ENCODE peak calls at places on chromosome 7, in seven cellular contexts. One of them, this sample, is unnamed.

GRCh38 chr7:80478683-80479082 is 33.2 kb downstream of the GNAT3 start:
- DNase-seq in coronary artery: no peak
- DNase-seq in SK-N-SH: no peak
- DNase-seq in upper lobe of left lung: no peak
- DNase-seq in K562: no peak
- DNase-seq in fibroblast of lung: peak
- DNase-seq in PC-9: no peak
- DNase-seq in this sample: no peak

GRCh38 chr7:30656006-30656575 is 26.2 kb downstream of the CRHR2 start:
- DNase-seq in coronary artery: no peak
- DNase-seq in SK-N-SH: no peak
- DNase-seq in upper lobe of left lung: no peak
- DNase-seq in K562: no peak
- DNase-seq in fibroblast of lung: no peak
- DNase-seq in PC-9: no peak
- DNase-seq in this sample: no peak

GRCh38 chr7:50868426-50869100 is 85.9 kb upstream of the GRB10 start:
- DNase-seq in coronary artery: no peak
- DNase-seq in SK-N-SH: no peak
- DNase-seq in upper lobe of left lung: no peak
- DNase-seq in K562: no peak
- DNase-seq in fibroblast of lung: no peak
- DNase-seq in PC-9: no peak
- DNase-seq in this sample: no peak

GRCh38 chr7:75971309-75971960 is 23.0 kb downstream of the TMEM120A start:
- DNase-seq in coronary artery: no peak
- DNase-seq in SK-N-SH: no peak
- DNase-seq in upper lobe of left lung: no peak
- DNase-seq in K562: peak
- DNase-seq in fibroblast of lung: no peak
- DNase-seq in PC-9: no peak
- DNase-seq in this sample: no peak

GRCh38 chr7:128922496-128923410 is 12.2 kb upstream of the KCP start:
- DNase-seq in coronary artery: peak
- DNase-seq in SK-N-SH: no peak
- DNase-seq in upper lobe of left lung: peak
- DNase-seq in K562: no peak
- DNase-seq in fibroblast of lung: no peak
- DNase-seq in PC-9: no peak
- DNase-seq in this sample: peak

GRCh38 chr7:45589915-45590678 is 15.9 kb downstream of the ADCY1 start:
- DNase-seq in coronary artery: peak
- DNase-seq in SK-N-SH: no peak
- DNase-seq in upper lobe of left lung: no peak
- DNase-seq in K562: no peak
- DNase-seq in fibroblast of lung: no peak
- DNase-seq in PC-9: no peak
- DNase-seq in this sample: no peak

GRCh38 chr7:68152205-68152604 is 1155.6 kb downstream of the TYW1 start:
- DNase-seq in coronary artery: no peak
- DNase-seq in SK-N-SH: no peak
- DNase-seq in upper lobe of left lung: no peak
- DNase-seq in K562: no peak
- DNase-seq in fibroblast of lung: no peak
- DNase-seq in PC-9: no peak
- DNase-seq in this sample: no peak

GRCh38 chr7:129465080-129465479 is 30.8 kb downstream of the STRIP2 start:
- DNase-seq in coronary artery: no peak
- DNase-seq in SK-N-SH: peak
- DNase-seq in upper lobe of left lung: no peak
- DNase-seq in K562: no peak
- DNase-seq in fibroblast of lung: no peak
- DNase-seq in PC-9: no peak
- DNase-seq in this sample: no peak

GRCh38 chr7:41053830-41054229 is 649.1 kb downstream of the INHBA start:
- DNase-seq in coronary artery: no peak
- DNase-seq in SK-N-SH: no peak
- DNase-seq in upper lobe of left lung: no peak
- DNase-seq in K562: no peak
- DNase-seq in fibroblast of lung: peak
- DNase-seq in PC-9: no peak
- DNase-seq in this sample: no peak

GRCh38 chr7:137572071-137572784 is 228.7 kb upstream of the PTN start:
- DNase-seq in coronary artery: no peak
- DNase-seq in SK-N-SH: no peak
- DNase-seq in upper lobe of left lung: no peak
- DNase-seq in K562: no peak
- DNase-seq in fibroblast of lung: peak
- DNase-seq in PC-9: no peak
- DNase-seq in this sample: no peak

GRCh38 chr7:19754521-19755116 is 18.8 kb downstream of the TMEM196 start:
- DNase-seq in coronary artery: no peak
- DNase-seq in SK-N-SH: peak
- DNase-seq in upper lobe of left lung: no peak
- DNase-seq in K562: peak
- DNase-seq in fibroblast of lung: peak
- DNase-seq in PC-9: no peak
- DNase-seq in this sample: peak

GRCh38 chr7:156473476-156474240 is 166.9 kb upstream of the RNF32 start:
- DNase-seq in coronary artery: no peak
- DNase-seq in SK-N-SH: peak
- DNase-seq in upper lobe of left lung: peak
- DNase-seq in K562: peak
- DNase-seq in fibroblast of lung: peak
- DNase-seq in PC-9: peak
- DNase-seq in this sample: peak

GRCh38 chr7:24755541-24756416 is 1.5 kb downstream of the GSDME start:
- DNase-seq in coronary artery: no peak
- DNase-seq in SK-N-SH: no peak
- DNase-seq in upper lobe of left lung: no peak
- DNase-seq in K562: no peak
- DNase-seq in fibroblast of lung: peak
- DNase-seq in PC-9: no peak
- DNase-seq in this sample: no peak

DNA sequence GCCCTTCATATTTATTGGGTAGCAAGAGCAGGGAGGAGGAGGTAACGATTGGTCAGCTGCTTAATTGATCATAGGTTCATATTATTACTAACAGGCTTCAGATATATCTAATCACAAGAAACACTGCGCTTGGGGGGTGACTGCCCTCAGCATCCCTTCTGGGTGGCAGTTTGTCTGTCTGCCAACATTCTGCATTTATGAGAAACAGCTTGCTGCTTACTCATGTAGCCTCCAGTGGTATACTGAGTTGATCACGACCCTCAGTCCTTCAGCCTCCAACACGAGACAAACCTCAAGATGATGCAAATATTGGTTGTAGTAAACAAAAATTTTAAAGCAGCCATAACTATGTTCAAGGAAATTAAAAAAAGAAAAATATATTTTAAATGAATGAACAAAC is 657.8 kb upstream of the PHF14 start:
- DNase-seq in coronary artery: no peak
- DNase-seq in SK-N-SH: no peak
- DNase-seq in upper lobe of left lung: no peak
- DNase-seq in K562: no peak
- DNase-seq in fibroblast of lung: no peak
- DNase-seq in PC-9: no peak
- DNase-seq in this sample: no peak
- TF ChIP-seq CTCF in coronary artery: no peak
- TF ChIP-seq CTCF in SK-N-SH: no peak
- TF ChIP-seq CTCF in upper lobe of left lung: no peak
- TF ChIP-seq CTCF in K562: no peak
- TF ChIP-seq CTCF in fibroblast of lung: no peak
- TF ChIP-seq CTCF in PC-9: no peak
- TF ChIP-seq CTCF in this sample: no peak

GRCh38 chr7:157474685-157475084 is 137.9 kb downstream of the DNAJB6 start:
- DNase-seq in coronary artery: peak
- DNase-seq in SK-N-SH: no peak
- DNase-seq in upper lobe of left lung: no peak
- DNase-seq in K562: peak
- DNase-seq in fibroblast of lung: no peak
- DNase-seq in PC-9: peak
- DNase-seq in this sample: no peak
- TF ChIP-seq CTCF in coronary artery: no peak
- TF ChIP-seq CTCF in SK-N-SH: peak
- TF ChIP-seq CTCF in upper lobe of left lung: peak
- TF ChIP-seq CTCF in K562: peak
- TF ChIP-seq CTCF in fibroblast of lung: no peak
- TF ChIP-seq CTCF in PC-9: peak
- TF ChIP-seq CTCF in this sample: no peak

GRCh38 chr7:150988230-150989226 is 2.3 kb upstream of the NOS3 start:
- DNase-seq in coronary artery: no peak
- DNase-seq in SK-N-SH: peak
- DNase-seq in upper lobe of left lung: no peak
- DNase-seq in K562: peak
- DNase-seq in fibroblast of lung: no peak
- DNase-seq in PC-9: no peak
- DNase-seq in this sample: peak
- TF ChIP-seq CTCF in coronary artery: peak
- TF ChIP-seq CTCF in SK-N-SH: peak
- TF ChIP-seq CTCF in upper lobe of left lung: peak
- TF ChIP-seq CTCF in K562: peak
- TF ChIP-seq CTCF in fibroblast of lung: peak
- TF ChIP-seq CTCF in PC-9: peak
- TF ChIP-seq CTCF in this sample: peak

DNA sequence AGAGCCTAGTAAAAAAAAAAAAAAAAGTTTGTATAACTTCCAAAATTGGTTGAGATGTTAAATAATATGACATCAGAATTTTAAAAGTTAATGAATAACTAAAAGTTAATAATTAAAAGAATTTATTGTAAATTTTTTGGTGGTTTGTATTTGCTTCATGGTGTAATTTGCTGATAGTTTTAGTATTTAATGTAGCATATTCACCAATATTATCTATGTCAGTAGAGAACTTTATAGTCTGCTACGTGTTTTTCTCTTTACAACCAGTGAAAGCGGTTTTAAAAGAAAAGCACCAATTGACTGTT is 51.8 kb upstream of the STEAP4 start:
- DNase-seq in coronary artery: no peak
- DNase-seq in SK-N-SH: no peak
- DNase-seq in upper lobe of left lung: no peak
- DNase-seq in K562: no peak
- DNase-seq in fibroblast of lung: no peak
- DNase-seq in PC-9: no peak
- DNase-seq in this sample: no peak
- TF ChIP-seq CTCF in coronary artery: no peak
- TF ChIP-seq CTCF in SK-N-SH: no peak
- TF ChIP-seq CTCF in upper lobe of left lung: no peak
- TF ChIP-seq CTCF in K562: no peak
- TF ChIP-seq CTCF in fibroblast of lung: no peak
- TF ChIP-seq CTCF in PC-9: no peak
- TF ChIP-seq CTCF in this sample: no peak

GRCh38 chr7:85851571-85852193 is 664.8 kb upstream of the SEMA3D start:
- DNase-seq in coronary artery: no peak
- DNase-seq in SK-N-SH: peak
- DNase-seq in upper lobe of left lung: no peak
- DNase-seq in K562: no peak
- DNase-seq in fibroblast of lung: peak
- DNase-seq in PC-9: no peak
- DNase-seq in this sample: no peak
- TF ChIP-seq CTCF in coronary artery: no peak
- TF ChIP-seq CTCF in SK-N-SH: peak
- TF ChIP-seq CTCF in upper lobe of left lung: peak
- TF ChIP-seq CTCF in K562: no peak
- TF ChIP-seq CTCF in fibroblast of lung: peak
- TF ChIP-seq CTCF in PC-9: peak
- TF ChIP-seq CTCF in this sample: peak

GRCh38 chr7:111094387-111094786 is 3.5 kb downstream of the LRRN3 start:
- DNase-seq in coronary artery: no peak
- DNase-seq in SK-N-SH: no peak
- DNase-seq in upper lobe of left lung: no peak
- DNase-seq in K562: no peak
- DNase-seq in fibroblast of lung: no peak
- DNase-seq in PC-9: no peak
- DNase-seq in this sample: no peak

GRCh38 chr7:111092406-111093160 is 1.7 kb downstream of the LRRN3 start:
- DNase-seq in coronary artery: no peak
- DNase-seq in SK-N-SH: no peak
- DNase-seq in upper lobe of left lung: no peak
- DNase-seq in K562: no peak
- DNase-seq in fibroblast of lung: no peak
- DNase-seq in PC-9: no peak
- DNase-seq in this sample: no peak

GRCh38 chr7:111098011-111098925 is 7.3 kb downstream of the LRRN3 start:
- DNase-seq in coronary artery: no peak
- DNase-seq in SK-N-SH: no peak
- DNase-seq in upper lobe of left lung: peak
- DNase-seq in K562: peak
- DNase-seq in fibroblast of lung: peak
- DNase-seq in PC-9: no peak
- DNase-seq in this sample: peak

GRCh38 chr7:111098926-111099250 is 8.0 kb downstream of the LRRN3 start:
- DNase-seq in coronary artery: no peak
- DNase-seq in SK-N-SH: no peak
- DNase-seq in upper lobe of left lung: no peak
- DNase-seq in K562: no peak
- DNase-seq in fibroblast of lung: no peak
- DNase-seq in PC-9: no peak
- DNase-seq in this sample: no peak

GRCh38 chr7:111096997-111097396 is 6.1 kb downstream of the LRRN3 start:
- DNase-seq in coronary artery: no peak
- DNase-seq in SK-N-SH: no peak
- DNase-seq in upper lobe of left lung: no peak
- DNase-seq in K562: no peak
- DNase-seq in fibroblast of lung: no peak
- DNase-seq in PC-9: no peak
- DNase-seq in this sample: no peak
- TF ChIP-seq CTCF in coronary artery: no peak
- TF ChIP-seq CTCF in SK-N-SH: no peak
- TF ChIP-seq CTCF in upper lobe of left lung: no peak
- TF ChIP-seq CTCF in K562: no peak
- TF ChIP-seq CTCF in fibroblast of lung: no peak
- TF ChIP-seq CTCF in PC-9: no peak
- TF ChIP-seq CTCF in this sample: no peak

DNA sequence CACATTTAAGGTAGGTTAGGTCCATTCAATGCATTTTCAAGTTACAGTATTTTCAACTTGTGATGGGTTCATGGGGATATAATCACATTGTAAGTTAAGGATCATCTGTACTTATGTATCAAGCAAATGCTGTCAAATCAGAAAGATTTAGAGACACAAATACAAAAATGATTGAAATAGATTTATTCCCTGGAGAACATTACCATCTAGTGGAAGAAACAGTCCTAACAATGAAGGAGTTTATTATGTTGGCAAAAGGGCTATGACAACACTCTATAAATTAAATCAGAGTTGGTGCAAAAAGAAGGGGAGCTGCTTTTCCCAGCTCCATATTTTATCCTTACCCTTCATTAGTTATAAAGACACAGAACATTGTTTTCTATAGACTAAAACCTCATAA is 69.0 kb downstream of the PRSS58 start:
- DNase-seq in coronary artery: no peak
- DNase-seq in SK-N-SH: no peak
- DNase-seq in upper lobe of left lung: no peak
- DNase-seq in K562: no peak
- DNase-seq in fibroblast of lung: no peak
- DNase-seq in PC-9: no peak
- DNase-seq in this sample: no peak
- TF ChIP-seq CTCF in coronary artery: peak
- TF ChIP-seq CTCF in SK-N-SH: peak
- TF ChIP-seq CTCF in upper lobe of left lung: peak
- TF ChIP-seq CTCF in K562: no peak
- TF ChIP-seq CTCF in fibroblast of lung: no peak
- TF ChIP-seq CTCF in PC-9: peak
- TF ChIP-seq CTCF in this sample: peak

GRCh38 chr7:113918946-113919345 is at the start of gene PPP1R3A:
- DNase-seq in coronary artery: no peak
- DNase-seq in SK-N-SH: no peak
- DNase-seq in upper lobe of left lung: no peak
- DNase-seq in K562: no peak
- DNase-seq in fibroblast of lung: no peak
- DNase-seq in PC-9: no peak
- DNase-seq in this sample: no peak
- TF ChIP-seq CTCF in coronary artery: no peak
- TF ChIP-seq CTCF in SK-N-SH: peak
- TF ChIP-seq CTCF in upper lobe of left lung: no peak
- TF ChIP-seq CTCF in K562: no peak
- TF ChIP-seq CTCF in fibroblast of lung: no peak
- TF ChIP-seq CTCF in PC-9: no peak
- TF ChIP-seq CTCF in this sample: no peak

This sample was measured in endothelial cell.